ENCODE peak calls at places on chromosome 15, in six cellular contexts. H is stomach; T is spleen; X is CD4-positive, CD25-positive, alpha-beta regulatory T cell; Q is prostate gland; C is psoas muscle. N is an unnamed sample. For H3K27me3, the result is how much of the 10 kb centered on the place peaks cover.

GRCh38 chr15:94230886-94231727 is at the start of gene MCTP2:
- DNase-seq in X (peak), H (peak), Q (peak), T (peak), C (peak), N (peak)

GRCh38 chr15:47301481-47301880 is 415.8 kb upstream of the SEMA6D start:
- DNase-seq in Q (no peak), H (no peak), X (no peak), C (peak), T (no peak), N (no peak)

GRCh38 chr15:101062063-101062462 is 142.9 kb downstream of the LRRK1 start:
- DNase-seq in H (no peak), Q (no peak), C (no peak), X (no peak), T (no peak), N (no peak)

GRCh38 chr15:50181206-50181982 is 602 bp upstream of the SLC27A2 start:
- DNase-seq in H (no peak), C (no peak), Q (no peak), X (no peak), T (no peak), N (no peak)

GRCh38 chr15:44033894-44034293 is 161.2 kb downstream of the FRMD5 start:
- DNase-seq in Q (no peak), X (no peak), H (no peak), C (no peak), T (no peak), N (no peak)

GRCh38 chr15:48250640-48251076 is 44.6 kb downstream of the SLC12A1 start:
- DNase-seq in Q (peak), T (no peak), X (no peak), C (no peak), H (no peak), N (peak)

GRCh38 chr15:61830536-61831330 is 229.5 kb downstream of the VPS13C start:
- DNase-seq in C (no peak), H (no peak), T (no peak), Q (no peak), X (no peak), N (no peak)

GRCh38 chr15:40762919-40763800 is 708 bp upstream of the GCHFR start:
- DNase-seq in H (peak), T (peak), Q (peak), C (peak), X (no peak), N (peak)

GRCh38 chr15:80953001-80953952 is 36.3 kb downstream of the MESD start:
- DNase-seq in Q (no peak), C (no peak), H (no peak), T (no peak), X (no peak), N (no peak)

GRCh38 chr15:65344214-65344908 is 33.4 kb downstream of the IGDCC3 start:
- DNase-seq in Q (no peak), T (peak), C (no peak), X (no peak), H (no peak), N (peak)

GRCh38 chr15:60871731-60872130 is 357.4 kb downstream of the RORA start:
- DNase-seq in Q (no peak), T (no peak), C (no peak), H (no peak), X (no peak), N (no peak)

GRCh38 chr15:35690698-35691116 is 144.7 kb upstream of the DPH6 start:
- DNase-seq in C (no peak), T (no peak), H (no peak), Q (no peak), X (no peak), N (no peak)

GRCh38 chr15:26772588-26773484 is at the start of gene GABRB3:
- DNase-seq in X (no peak), T (no peak), C (peak), H (peak), Q (peak), N (peak)

DNA sequence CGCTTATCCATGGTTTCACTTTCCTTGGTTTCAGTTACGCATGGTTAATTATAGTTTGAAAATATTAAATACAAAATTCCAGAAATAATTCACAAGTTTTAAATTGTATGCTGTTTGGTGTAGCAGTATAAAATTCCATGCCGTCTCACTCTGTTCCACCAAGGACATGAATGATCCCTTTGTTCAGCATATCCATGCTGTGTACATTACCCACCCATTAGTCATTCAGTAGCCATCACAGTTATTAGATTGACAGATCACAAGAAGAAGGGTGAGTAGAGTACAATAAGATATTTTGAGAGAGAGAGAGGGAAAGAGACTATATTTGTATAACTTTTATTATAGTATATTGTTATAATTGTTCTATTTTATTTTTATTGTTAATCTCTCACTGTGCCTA is 535.5 kb downstream of the SQOR start:
- DNase-seq in Q (no peak), T (no peak), H (no peak), X (no peak), C (no peak), N (no peak)
- H3K4me3 ChIP-seq in Q (no peak), T (no peak), H (no peak), X (no peak), C (no peak), N (no peak)

GRCh38 chr15:96335429-96335807 is 4.9 kb downstream of the NR2F2 start:
- DNase-seq in X (no peak), T (no peak), H (no peak), Q (no peak), C (no peak), N (no peak)
- H3K27me3 ChIP-seq in X (under half), T (under half), H (under half), Q (under half), C (under half), N (under half)

GRCh38 chr15:86336051-86336788 is 256.5 kb downstream of the AGBL1 start:
- DNase-seq in C (no peak), X (no peak), T (no peak), H (no peak), Q (no peak), N (no peak)
- H3K4me3 ChIP-seq in C (no peak), X (no peak), T (no peak), H (no peak), Q (no peak), N (no peak)

GRCh38 chr15:76345269-76345879 is 8.8 kb downstream of the ISL2 start:
- DNase-seq in H (no peak), Q (no peak), T (no peak), X (no peak), C (no peak), N (no peak)
- H3K27me3 ChIP-seq in H (under half), Q (under half), T (half or more), X (under half), C (half or more), N (under half)

DNA sequence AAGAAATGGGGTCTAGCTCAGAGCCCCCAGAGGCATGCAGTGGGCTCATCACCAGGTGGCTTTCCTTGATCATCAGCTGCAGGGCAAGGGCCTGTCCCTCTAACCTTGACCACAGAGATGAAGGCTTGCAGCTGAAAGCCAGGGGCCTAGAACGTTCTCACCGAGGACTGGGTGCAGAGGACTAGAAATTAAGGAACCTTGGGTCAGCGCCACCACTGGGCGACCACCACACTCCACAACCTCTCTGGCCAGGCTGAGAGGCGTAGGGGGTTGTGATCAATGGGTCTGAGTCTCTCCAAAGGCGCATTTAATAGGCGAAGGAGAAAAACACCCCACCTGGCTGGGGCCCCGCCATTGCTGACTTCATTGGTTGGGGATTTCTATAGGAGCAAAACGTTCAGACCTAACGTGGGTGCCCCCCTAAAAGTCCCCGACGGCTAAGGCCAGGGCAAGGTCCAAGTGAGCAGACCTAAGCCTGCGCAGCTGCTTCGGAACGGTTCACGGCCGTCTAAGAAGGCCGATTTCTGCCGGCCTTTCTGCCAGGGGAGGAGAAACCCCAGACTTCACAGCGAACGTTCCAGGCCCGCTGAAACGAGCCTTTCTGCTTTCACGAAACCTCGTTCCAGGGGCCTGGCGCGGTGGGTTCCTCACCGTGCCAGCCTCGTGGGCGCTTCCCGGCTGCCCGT is 915 bp downstream of the BCL2L10 start:
- DNase-seq in X (no peak), Q (no peak), H (no peak), C (no peak), T (no peak), N (no peak)
- H3K4me3 ChIP-seq in X (no peak), Q (peak), H (peak), C (peak), T (peak), N (no peak)

GRCh38 chr15:29539736-29540135 is 270.1 kb upstream of the NSMCE3 start:
- DNase-seq in C (no peak), Q (no peak), T (no peak), H (no peak), X (no peak), N (no peak)
- H3K27me3 ChIP-seq in C (under half), Q (under half), T (under half), H (under half), X (under half), N (under half)

DNA sequence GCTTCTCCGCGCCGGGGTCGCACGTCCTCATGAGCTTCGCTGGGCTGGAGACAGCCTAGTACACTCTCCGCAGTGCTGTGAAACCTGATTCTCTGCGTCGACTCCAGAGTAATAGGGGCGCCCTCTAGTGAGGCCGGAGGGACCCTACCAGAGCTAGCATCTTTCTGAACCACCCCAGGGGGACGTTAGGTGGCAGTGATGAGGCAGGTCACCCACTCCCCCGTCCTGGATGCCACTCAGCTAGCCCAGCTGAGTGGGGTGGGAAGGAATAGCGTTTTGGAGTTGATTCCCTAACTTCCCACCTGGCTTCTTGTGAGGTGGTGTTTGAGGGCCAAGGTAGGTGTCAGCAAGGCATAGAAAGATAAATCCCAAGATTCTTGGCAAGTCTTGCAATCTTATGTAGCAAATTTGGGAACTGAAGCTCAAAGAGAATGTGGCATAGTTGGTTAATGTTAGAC is 4.0 kb downstream of the DUOXA2 start:
- DNase-seq in C (peak), H (peak), X (peak), Q (peak), T (peak), N (peak)
- H3K4me3 ChIP-seq in C (peak), H (peak), X (no peak), Q (no peak), T (peak), N (no peak)

DNA sequence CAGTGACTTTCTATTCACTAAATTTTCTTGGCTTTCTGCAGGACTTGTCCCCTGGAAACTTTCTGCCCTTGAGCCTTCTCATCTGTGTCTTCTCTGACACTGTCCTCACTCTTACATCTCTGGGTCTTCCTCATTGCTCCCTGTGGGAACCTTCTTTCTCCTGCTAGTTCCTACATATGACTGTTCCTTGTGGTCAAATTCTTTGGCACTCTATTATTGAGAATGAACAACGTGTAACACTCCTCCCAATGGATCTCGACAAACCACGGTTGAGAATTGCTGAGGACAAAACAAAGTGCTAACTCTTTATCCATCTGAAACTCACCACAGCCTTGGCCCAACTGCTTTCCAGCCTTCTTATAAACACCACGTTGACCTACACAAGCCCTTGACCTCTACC is 3.5 kb upstream of the FAM81A start:
- DNase-seq in Q (no peak), T (no peak), C (no peak), H (no peak), X (no peak), N (no peak)
- H3K27me3 ChIP-seq in Q (under half), T (under half), C (under half), H (under half), X (under half), N (under half)

GRCh38 chr15:28099555-28100140 is 533 bp upstream of the OCA2 start:
- DNase-seq in H (no peak), T (no peak), C (no peak), Q (no peak), X (no peak), N (no peak)
- H3K4me3 ChIP-seq in H (peak), T (peak), C (peak), Q (peak), X (no peak), N (peak)

N was measured in aorta.